ENCODE peak calls at places on chromosomes 6 and 20, in six cellular contexts. H is CD8-positive, alpha-beta T cell; N is omental fat pad; U is Calu3; G is body of pancreas; F is heart right ventricle. S is an unnamed sample.

GRCh38 chr6:107248147-107248546 is 132.8 kb upstream of the BEND3 start:
- DNase-seq in U (no peak), H (no peak), F (no peak), G (no peak), N (no peak), S (no peak)

GRCh38 chr6:55379895-55380294 is 52.6 kb downstream of the GFRAL start:
- DNase-seq in G (no peak), U (no peak), F (no peak), N (no peak), H (no peak), S (no peak)

GRCh38 chr20:36454664-36455427 is 86.5 kb upstream of the MYL9 start:
- DNase-seq in F (peak; percentile 49), N (no peak), H (no peak), G (peak; percentile 45), U (peak; percentile 46), S (no peak)

GRCh38 chr6:116175344-116175743 is 49.4 kb upstream of the COL10A1 start:
- DNase-seq in H (no peak), N (no peak), G (no peak), F (no peak), U (no peak), S (no peak)

GRCh38 chr6:153001767-153002612 is 519 bp downstream of the MTRF1L start:
- DNase-seq in H (no peak), G (no peak), U (no peak), F (peak; percentile 4), N (no peak), S (no peak)

GRCh38 chr6:159107451-159108260 is 61.5 kb upstream of the FNDC1 start:
- DNase-seq in U (no peak), N (no peak), G (no peak), H (peak; percentile 64), F (no peak), S (no peak)

GRCh38 chr6:108002365-108003221 is 44.6 kb upstream of the SEC63 start:
- DNase-seq in N (no peak), F (no peak), H (no peak), U (peak; percentile 66), G (peak; percentile 47), S (peak; percentile 25)

GRCh38 chr20:48169650-48170049 is 384.4 kb upstream of the SULF2 start:
- DNase-seq in G (no peak), H (no peak), F (no peak), N (no peak), U (no peak), S (no peak)

GRCh38 chr20:43973231-43973630 is 58.6 kb downstream of the TOX2 start:
- DNase-seq in N (no peak), F (no peak), G (no peak), H (no peak), U (no peak), S (no peak)

GRCh38 chr6:168497381-168497780 is 56.4 kb downstream of the SMOC2 start:
- DNase-seq in G (no peak), U (no peak), N (no peak), H (no peak), F (no peak), S (no peak)

GRCh38 chr6:12245763-12246720 is 44.1 kb upstream of the EDN1 start:
- DNase-seq in H (no peak), G (no peak), U (no peak), N (no peak), F (no peak), S (no peak)
- TF ChIP-seq CTCF in H (no peak), G (no peak), U (no peak), N (no peak), F (no peak), S (no peak)

GRCh38 chr6:47729019-47729418 is 30.6 kb downstream of the ADGRF4 start:
- DNase-seq in H (no peak), G (no peak), U (peak; percentile 30), F (no peak), N (no peak), S (no peak)
- TF ChIP-seq CTCF in H (no peak), G (no peak), U (no peak), F (no peak), N (no peak), S (no peak)

GRCh38 chr6:145137425-145137824 is 597.9 kb downstream of the EPM2A start:
- DNase-seq in U (no peak), F (no peak), N (no peak), G (no peak), H (no peak), S (no peak)
- TF ChIP-seq CTCF in U (no peak), F (no peak), N (no peak), G (no peak), H (no peak), S (no peak)

GRCh38 chr6:117267766-117268534 is 2.6 kb downstream of the VGLL2 start:
- DNase-seq in G (no peak), U (no peak), H (no peak), N (no peak), F (no peak), S (no peak)
- TF ChIP-seq CTCF in G (no peak), U (no peak), H (no peak), N (no peak), F (no peak), S (no peak)

DNA sequence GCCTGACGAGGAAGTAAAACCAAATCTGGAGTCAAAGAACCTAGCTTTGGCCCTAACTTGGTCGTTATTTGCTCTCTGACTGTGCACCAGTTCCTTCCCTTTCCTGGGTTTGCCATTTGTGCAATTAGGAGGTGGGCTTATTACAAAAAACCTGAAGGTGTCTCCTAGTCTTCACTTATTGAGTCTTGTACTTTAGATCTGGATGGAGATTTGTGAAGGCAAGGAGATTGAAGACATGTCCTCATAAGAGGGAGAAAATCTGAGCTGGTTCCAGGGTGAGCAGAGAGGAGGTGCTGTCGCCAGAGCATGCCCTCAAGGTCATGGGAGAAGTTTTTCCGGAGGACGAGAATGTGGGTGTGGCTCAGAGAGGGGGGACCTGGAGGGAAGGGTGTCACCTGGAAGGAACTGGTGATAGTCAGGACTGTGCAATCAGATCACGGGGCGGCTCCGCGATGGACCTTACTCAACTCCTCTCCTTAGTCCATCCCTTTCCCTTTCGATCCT is 703 bp upstream of the ACSS2 start:
- DNase-seq in U (no peak), F (no peak), N (no peak), H (no peak), G (no peak), S (no peak)
- TF ChIP-seq CTCF in U (no peak), F (peak; percentile 43), N (no peak), H (no peak), G (peak; percentile 56), S (no peak)

S was measured in D721Med.